ENCODE peak calls at places on chromosome 6, in eight cellular contexts. Z, C, Y, E, D, T, H and G are unnamed samples.

GRCh38 chr6:112066606-112067005 is 12.7 kb downstream of the CCN6 start:
- DNase-seq in Z (no peak), C (no peak), Y (no peak), E (no peak), D (no peak), T (no peak), H (no peak), G (no peak)

GRCh38 chr6:11848852-11849731 is 70.5 kb upstream of the ADTRP start:
- DNase-seq in Z (no peak), C (no peak), Y (peak), E (no peak), D (peak), T (no peak), H (no peak), G (peak)

GRCh38 chr6:134826889-134827737 is 122.8 kb downstream of the ALDH8A1 start:
- DNase-seq in Z (peak), C (peak), Y (peak), E (peak), D (peak), T (no peak), H (peak), G (peak)

GRCh38 chr6:8194499-8194898 is 92.2 kb upstream of the EEF1E1 start:
- DNase-seq in Z (no peak), C (no peak), Y (no peak), E (no peak), D (peak), T (no peak), H (no peak), G (no peak)

GRCh38 chr6:142544199-142544838 is 242.5 kb downstream of the ADGRG6 start:
- DNase-seq in Z (no peak), C (no peak), Y (no peak), E (no peak), D (no peak), T (no peak), H (no peak), G (no peak)

GRCh38 chr6:158419339-158419909 is 107.2 kb downstream of the TULP4 start:
- DNase-seq in Z (no peak), C (no peak), Y (no peak), E (no peak), D (no peak), T (no peak), H (no peak), G (no peak)

GRCh38 chr6:108113557-108114519 is 39.3 kb upstream of the OSTM1 start:
- DNase-seq in Z (peak), C (no peak), Y (peak), E (peak), D (peak), T (no peak), H (no peak), G (peak)

GRCh38 chr6:35415065-35415880 is 36.9 kb upstream of the FANCE start:
- DNase-seq in Z (peak), C (peak), Y (peak), E (peak), D (peak), T (peak), H (no peak), G (peak)

GRCh38 chr6:24859608-24860007 is 60.9 kb upstream of the ARMH2 start:
- DNase-seq in Z (no peak), C (no peak), Y (no peak), E (no peak), D (no peak), T (no peak), H (no peak), G (no peak)

GRCh38 chr6:1580109-1580508 is 29.6 kb upstream of the FOXC1 start:
- DNase-seq in Z (no peak), C (no peak), Y (no peak), E (no peak), D (peak), T (no peak), H (no peak), G (peak)

GRCh38 chr6:36545767-36546663 is 1.3 kb downstream of the STK38 start:
- DNase-seq in Z (peak), C (no peak), Y (peak), E (no peak), D (peak), T (no peak), H (no peak), G (peak)

GRCh38 chr6:125188037-125188436 is 34.5 kb downstream of the TPD52L1 start:
- DNase-seq in Z (peak), C (no peak), Y (peak), E (no peak), D (peak), T (no peak), H (no peak), G (no peak)

GRCh38 chr6:134892362-134892761 is 57.5 kb downstream of the ALDH8A1 start:
- DNase-seq in Z (no peak), C (no peak), Y (no peak), E (no peak), D (no peak), T (no peak), H (no peak), G (no peak)

GRCh38 chr6:137743493-137743892 is 123.6 kb upstream of the TNFAIP3 start:
- DNase-seq in Z (no peak), C (no peak), Y (no peak), E (no peak), D (no peak), T (no peak), H (no peak), G (no peak)

GRCh38 chr6:20706293-20707165 is 172.3 kb downstream of the CDKAL1 start:
- DNase-seq in Z (peak), C (no peak), Y (peak), E (no peak), D (peak), T (no peak), H (no peak), G (peak)

GRCh38 chr6:9789201-9789600 is 625.7 kb downstream of the TFAP2A start:
- DNase-seq in Z (peak), C (no peak), Y (peak), E (no peak), D (peak), T (no peak), H (no peak), G (no peak)

GRCh38 chr6:40789143-40789764 is 202.1 kb upstream of the LRFN2 start:
- DNase-seq in Z (no peak), C (no peak), Y (no peak), E (no peak), D (no peak), T (no peak), H (no peak), G (no peak)

GRCh38 chr6:158605266-158605878 is 39.2 kb downstream of the DYNLT1 start:
- DNase-seq in Z (peak), C (peak), Y (peak), E (no peak), D (peak), T (no peak), H (no peak), G (peak)

GRCh38 chr6:158784505-158784904 is 34.7 kb downstream of the EZR start:
- DNase-seq in Z (no peak), C (no peak), Y (peak), E (no peak), D (peak), T (no peak), H (no peak), G (peak)

GRCh38 chr6:65642776-65643175 is 64.2 kb downstream of the EYS start:
- DNase-seq in Z (no peak), C (no peak), Y (no peak), E (no peak), D (no peak), T (no peak), H (no peak), G (no peak)

GRCh38 chr6:153568601-153569000 is 437.5 kb upstream of the RGS17 start:
- DNase-seq in Z (peak), C (no peak), Y (peak), E (no peak), D (peak), T (no peak), H (no peak), G (peak)

GRCh38 chr6:153564803-153565202 is 433.7 kb upstream of the RGS17 start:
- DNase-seq in Z (peak), C (no peak), Y (peak), E (no peak), D (no peak), T (no peak), H (no peak), G (no peak)

DNA sequence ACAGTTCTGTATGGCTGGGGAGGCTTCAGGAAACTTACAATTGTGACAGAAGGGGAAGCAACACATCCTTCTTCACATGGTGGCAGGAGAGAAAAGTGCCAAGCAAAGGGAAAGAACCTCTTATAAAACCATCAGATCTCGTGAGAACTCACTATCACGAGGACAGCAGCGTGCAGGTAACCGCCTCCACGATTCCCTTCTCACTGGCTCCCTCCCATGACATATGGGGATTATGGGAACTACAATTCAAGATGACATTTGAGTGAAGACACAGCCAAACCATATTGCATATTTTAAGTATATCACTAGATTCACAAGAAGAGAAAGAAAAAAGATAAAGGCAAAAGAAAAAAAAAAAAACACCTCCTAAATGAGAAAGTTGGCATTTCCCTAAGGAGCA is 431.9 kb upstream of the RGS17 start:
- DNase-seq in Z (no peak), C (no peak), Y (no peak), E (no peak), D (no peak), T (no peak), H (no peak), G (no peak)
- TF ChIP-seq CTCF in Z (no peak), C (no peak), Y (no peak), E (no peak), D (no peak), T (no peak), H (no peak), G (no peak)

GRCh38 chr6:3340358-3340798 is 81.6 kb downstream of the PSMG4 start:
- DNase-seq in Z (no peak), C (no peak), Y (peak), E (peak), D (no peak), T (no peak), H (no peak), G (no peak)

GRCh38 chr6:3336859-3337515 is 78.2 kb downstream of the PSMG4 start:
- DNase-seq in Z (no peak), C (peak), Y (no peak), E (no peak), D (no peak), T (no peak), H (no peak), G (no peak)

GRCh38 chr6:3335169-3335568 is 76.4 kb downstream of the PSMG4 start:
- DNase-seq in Z (no peak), C (no peak), Y (no peak), E (no peak), D (no peak), T (no peak), H (no peak), G (no peak)

GRCh38 chr6:3336066-3336786 is 77.5 kb downstream of the PSMG4 start:
- DNase-seq in Z (no peak), C (no peak), Y (no peak), E (no peak), D (no peak), T (no peak), H (no peak), G (no peak)

GRCh38 chr6:3337521-3338350 is 79.0 kb downstream of the PSMG4 start:
- DNase-seq in Z (peak), C (no peak), Y (no peak), E (no peak), D (peak), T (no peak), H (no peak), G (no peak)
- TF ChIP-seq CTCF in Z (no peak), C (peak), Y (no peak), E (no peak), D (no peak), T (no peak), H (no peak), G (no peak)

GRCh38 chr6:87407896-87408720 is at the start of gene CFAP206:
- DNase-seq in Z (peak), C (peak), Y (peak), E (peak), D (peak), T (peak), H (peak), G (peak)
- TF ChIP-seq CTCF in Z (peak), C (no peak), Y (peak), E (peak), D (no peak), T (no peak), H (no peak), G (peak)

GRCh38 chr6:151674578-151674977 is 132.9 kb upstream of the ESR1 start:
- DNase-seq in Z (no peak), C (no peak), Y (no peak), E (no peak), D (no peak), T (no peak), H (no peak), G (no peak)
- TF ChIP-seq CTCF in Z (no peak), C (no peak), Y (no peak), E (no peak), D (no peak), T (no peak), H (no peak), G (no peak)